ENCODE peak calls at places on chromosomes 1 and 21, in five cellular contexts. Z is right lobe of liver, N is thoracic aorta, K is BE2C, M is A549. J is an unnamed sample.

GRCh38 chr1:110880708-110881374 is 7.9 kb downstream of the CD53 start:
- DNase-seq in Z (no peak), N (no peak), K (no peak), M (no peak), J (peak; percentile 47)

GRCh38 chr1:245046764-245047163 is 108.0 kb upstream of the KIF26B start:
- DNase-seq in Z (no peak), K (no peak), M (no peak), N (no peak), J (no peak)

GRCh38 chr1:18908911-18909771 is 6.8 kb upstream of the ALDH4A1 start:
- DNase-seq in M (no peak), Z (no peak), K (peak; percentile 65), N (no peak), J (no peak)

GRCh38 chr1:228792601-228793000 is 57.3 kb downstream of the RHOU start:
- DNase-seq in N (no peak), K (no peak), Z (no peak), M (no peak), J (no peak)

GRCh38 chr1:209486861-209487260 is 96.7 kb upstream of the CAMK1G start:
- DNase-seq in M (no peak), N (no peak), K (no peak), Z (no peak), J (no peak)

GRCh38 chr1:108717774-108718316 is 5.1 kb downstream of the FNDC7 start:
- DNase-seq in K (no peak), M (no peak), N (no peak), Z (no peak), J (no peak)

GRCh38 chr1:208007938-208008342 is 97.0 kb upstream of the CD34 start:
- DNase-seq in K (peak; percentile 56), M (peak; percentile 12), Z (no peak), N (no peak), J (no peak)

GRCh38 chr1:172356620-172357019 is 63.9 kb upstream of the C1orf105 start:
- DNase-seq in M (peak; percentile 86), Z (no peak), N (no peak), K (no peak), J (no peak)

GRCh38 chr1:150753416-150753815 is 12.2 kb downstream of the CTSS start:
- DNase-seq in Z (no peak), M (no peak), N (no peak), K (no peak), J (no peak)

GRCh38 chr1:77687519-77687906 is 5.1 kb upstream of the ZZZ3 start:
- DNase-seq in N (no peak), M (peak; percentile 41), K (no peak), Z (peak; percentile 26), J (no peak)

GRCh38 chr1:37999434-38000232 is 5.7 kb downstream of the FHL3 start:
- DNase-seq in N (no peak), M (peak; percentile 60), Z (peak; percentile 57), K (no peak), J (no peak)

GRCh38 chr1:165078391-165078790 is 278.1 kb downstream of the LMX1A start:
- DNase-seq in N (no peak), Z (no peak), M (no peak), K (no peak), J (no peak)

GRCh38 chr1:241615043-241615974 is 24.9 kb downstream of the CHML start:
- DNase-seq in N (no peak), Z (peak; percentile 73), M (peak; percentile 90), K (no peak), J (no peak)

DNA sequence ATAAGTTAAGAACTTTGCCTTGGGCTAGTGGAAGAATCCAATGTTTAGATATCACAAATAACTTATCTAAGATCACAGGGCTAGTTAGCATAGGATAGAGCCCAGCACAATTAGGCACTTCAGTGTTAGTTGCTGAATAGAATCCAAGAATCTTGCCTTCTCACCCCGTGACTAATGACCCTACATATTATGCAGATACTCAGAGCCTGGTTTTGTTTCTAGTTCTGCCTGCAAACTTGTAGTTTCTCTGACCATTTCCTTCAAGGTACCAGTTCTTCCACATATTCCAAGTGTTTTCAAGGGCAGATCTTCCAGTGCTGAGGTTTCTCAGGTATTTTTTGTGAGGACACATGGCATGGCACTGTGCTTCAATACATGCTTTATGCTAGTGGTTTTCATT is 239.3 kb downstream of the KCNK2 start:
- DNase-seq in K (no peak), Z (no peak), M (no peak), N (no peak), J (no peak)
- H3K9me3 ChIP-seq in K (no peaks in the 10 kb centered on the region), Z (no peaks in the 10 kb centered on the region), M (peaks cover 5% of the 10 kb centered on the region), N (no peaks in the 10 kb centered on the region), J (no peaks in the 10 kb centered on the region)

GRCh38 chr21:45270306-45270821 is 17.3 kb downstream of the POFUT2 start:
- DNase-seq in M (peak; percentile 31), K (peak; percentile 62), N (no peak), Z (no peak), J (no peak)
- H3K9me3 ChIP-seq in M (peaks cover 11% of the 10 kb centered on the region), K (no peaks in the 10 kb centered on the region), N (no peaks in the 10 kb centered on the region), Z (no peaks in the 10 kb centered on the region), J (peaks cover 8% of the 10 kb centered on the region)

GRCh38 chr1:4261327-4261726 is 361.3 kb upstream of the C1orf174 start:
- DNase-seq in Z (no peak), M (no peak), N (no peak), K (no peak), J (no peak)
- H3K9me3 ChIP-seq in Z (no peaks in the 10 kb centered on the region), M (no peaks in the 10 kb centered on the region), N (peaks cover 3% of the 10 kb centered on the region), K (no peaks in the 10 kb centered on the region), J (peaks cover 2% of the 10 kb centered on the region)

GRCh38 chr1:178875936-178876335 is 5.1 kb upstream of the ANGPTL1 start:
- DNase-seq in M (no peak), Z (no peak), K (no peak), N (no peak), J (no peak)
- H3K9me3 ChIP-seq in M (no peaks in the 10 kb centered on the region), Z (no peaks in the 10 kb centered on the region), K (no peaks in the 10 kb centered on the region), N (no peaks in the 10 kb centered on the region), J (no peaks in the 10 kb centered on the region)

DNA sequence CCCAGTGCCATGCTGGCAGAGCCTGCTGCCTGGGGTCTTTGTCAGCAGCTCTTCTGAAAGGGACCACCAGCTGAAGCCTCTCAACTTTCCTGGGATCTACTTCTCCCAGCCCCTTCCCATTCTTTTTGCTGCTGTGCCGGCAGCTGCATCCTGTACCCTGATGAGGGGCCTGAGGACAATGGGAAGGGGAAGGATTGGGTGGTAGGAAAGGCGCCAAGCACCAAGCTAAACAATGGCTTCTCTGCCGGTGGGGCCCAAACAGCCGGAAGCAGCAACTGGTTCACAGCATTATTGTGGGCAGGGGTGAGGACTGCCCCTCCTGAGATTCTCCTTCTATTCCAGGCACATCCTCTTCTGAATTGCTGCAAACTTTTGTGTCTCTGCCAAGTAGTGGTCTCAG is 5.0 kb upstream of the EFCAB14 start:
- DNase-seq in N (no peak), K (no peak), M (no peak), Z (no peak), J (no peak)
- H3K9me3 ChIP-seq in N (no peaks in the 10 kb centered on the region), K (no peaks in the 10 kb centered on the region), M (no peaks in the 10 kb centered on the region), Z (no peaks in the 10 kb centered on the region), J (no peaks in the 10 kb centered on the region)

GRCh38 chr1:43258370-43258769 is 11.4 kb upstream of the TMEM125 start:
- DNase-seq in Z (peak; percentile 13), M (no peak), K (no peak), N (no peak), J (no peak)
- H3K9me3 ChIP-seq in Z (no peaks in the 10 kb centered on the region), M (peaks cover 7% of the 10 kb centered on the region), K (no peaks in the 10 kb centered on the region), N (no peaks in the 10 kb centered on the region), J (no peaks in the 10 kb centered on the region)

DNA sequence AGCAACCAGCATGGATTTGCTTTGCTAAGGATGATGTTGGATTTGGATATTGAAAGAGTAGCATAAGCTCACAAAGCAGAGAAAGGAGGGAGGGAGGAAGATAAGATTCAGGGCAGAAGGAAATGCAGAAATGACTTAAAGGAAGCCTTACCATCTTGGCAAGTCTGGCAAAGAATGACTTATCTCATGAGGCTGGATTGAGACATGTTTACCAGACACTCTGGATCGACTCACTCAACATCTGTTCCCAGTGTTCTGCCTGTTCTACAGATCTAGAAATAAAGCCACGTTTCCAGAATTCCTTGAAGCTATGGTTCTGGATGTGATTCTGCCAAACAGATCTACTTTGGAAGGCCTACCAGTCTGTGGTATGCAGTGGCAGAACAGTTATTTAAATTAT is 38.8 kb upstream of the CTBS start:
- DNase-seq in N (no peak), M (no peak), Z (no peak), K (no peak), J (no peak)
- H3K9me3 ChIP-seq in N (no peaks in the 10 kb centered on the region), M (peaks cover 5% of the 10 kb centered on the region), Z (no peaks in the 10 kb centered on the region), K (no peaks in the 10 kb centered on the region), J (no peaks in the 10 kb centered on the region)

J was measured in T-helper 17 cell.